ENCODE peak calls at places on chromosomes 11 and 22, in six cellular contexts. B is NCI-H345; N is effector memory CD8-positive, alpha-beta T cell; M is GM10248; A is effector CD4-positive, alpha-beta T cell; O is amniotic epithelial cell. I is an unnamed sample.
A peak's percentile ranks its signal among the peaks of the same experiment; 100 is the strongest.

GRCh38 chr11:11389238-11389637 is 36.2 kb upstream of the CSNK2A3 start:
- DNase-seq in B (no peak), N (no peak), M (no peak), A (no peak), O (no peak), I (no peak)

GRCh38 chr11:8717876-8718753 is 35.5 kb downstream of the RPL27A start:
- DNase-seq in B (no peak), N (no peak), M (peak; percentile 62), A (no peak), O (peak; percentile 90), I (no peak)

GRCh38 chr22:41857160-41857859 is 24.4 kb downstream of the SREBF2 start:
- DNase-seq in B (peak; percentile 10), N (peak; percentile 70), M (peak; percentile 62), A (peak; percentile 63), O (peak; percentile 50), I (peak; percentile 23)

GRCh38 chr22:43241138-43241597 is 54.2 kb upstream of the TTLL12 start:
- DNase-seq in B (no peak), N (no peak), M (no peak), A (no peak), O (no peak), I (no peak)

GRCh38 chr11:44726278-44727113 is at the start of gene TSPAN18:
- DNase-seq in B (peak; percentile 23), N (peak; percentile 28), M (peak; percentile 86), A (peak; percentile 19), O (no peak), I (no peak)

GRCh38 chr11:106974831-106975230 is 43.4 kb downstream of the GUCY1A2 start:
- DNase-seq in B (no peak), N (no peak), M (no peak), A (no peak), O (no peak), I (no peak)

GRCh38 chr11:110432713-110433392 is 3.1 kb downstream of the FDX1 start:
- DNase-seq in B (no peak), N (no peak), M (no peak), A (no peak), O (peak; percentile 49), I (no peak)

GRCh38 chr22:25054943-25055511 is 102.5 kb downstream of the KIAA1671 start:
- DNase-seq in B (no peak), N (peak; percentile 28), M (no peak), A (no peak), O (no peak), I (peak; percentile 70)

GRCh38 chr11:125591659-125592304 is 870 bp upstream of the STT3A start:
- DNase-seq in B (peak; percentile 53), N (no peak), M (peak; percentile 41), A (peak; percentile 27), O (peak; percentile 23), I (peak; percentile 24)

GRCh38 chr22:27097933-27098332 is 440.5 kb downstream of the MIAT start:
- DNase-seq in B (no peak), N (no peak), M (no peak), A (no peak), O (no peak), I (no peak)

GRCh38 chr11:12761029-12761428 is 86.8 kb downstream of the TEAD1 start:
- DNase-seq in B (no peak), N (no peak), M (no peak), A (no peak), O (peak; percentile 55), I (no peak)

GRCh38 chr11:116122697-116123472 is 618.7 kb upstream of the CADM1 start:
- DNase-seq in B (no peak), N (no peak), M (no peak), A (no peak), O (no peak), I (no peak)

GRCh38 chr11:111155021-111155420 is 90.5 kb upstream of the POU2AF2 start:
- DNase-seq in B (no peak), N (no peak), M (no peak), A (no peak), O (peak; percentile 42), I (no peak)

GRCh38 chr22:24068377-24068680 is 57.2 kb downstream of the CABIN1 start:
- DNase-seq in B (no peak), N (no peak), M (no peak), A (no peak), O (no peak), I (no peak)

GRCh38 chr11:61378713-61379313 is 13.6 kb upstream of the TMEM216 start:
- DNase-seq in B (no peak), N (no peak), M (no peak), A (no peak), O (peak; percentile 96), I (no peak)

GRCh38 chr11:73521621-73522020 is 76.3 kb downstream of the FAM168A start:
- DNase-seq in B (peak; percentile 2), N (no peak), M (no peak), A (no peak), O (peak; percentile 45), I (no peak)

GRCh38 chr11:16977136-16978020 is 36.8 kb downstream of the PLEKHA7 start:
- DNase-seq in B (no peak), N (no peak), M (no peak), A (no peak), O (no peak), I (no peak)

GRCh38 chr11:74418509-74418895 is 20.3 kb upstream of the PGM2L1 start:
- DNase-seq in B (peak; percentile 32), N (no peak), M (no peak), A (no peak), O (peak; percentile 48), I (peak; percentile 66)

GRCh38 chr11:116415095-116415494 is 357.7 kb downstream of the BUD13 start:
- DNase-seq in B (peak; percentile 24), N (no peak), M (no peak), A (no peak), O (peak; percentile 6), I (peak; percentile 10)

GRCh38 chr11:7555067-7555699 is 41.4 kb downstream of the PPFIBP2 start:
- DNase-seq in B (no peak), N (no peak), M (no peak), A (no peak), O (peak; percentile 53), I (no peak)

GRCh38 chr11:15918212-15918611 is 438.1 kb downstream of the SOX6 start:
- DNase-seq in B (peak; percentile 97), N (no peak), M (no peak), A (no peak), O (no peak), I (peak; percentile 69)

GRCh38 chr11:64684357-64684756 is 38.6 kb downstream of the NRXN2 start:
- DNase-seq in B (no peak), N (no peak), M (no peak), A (no peak), O (no peak), I (no peak)

GRCh38 chr11:70411713-70412452 is 13.6 kb downstream of the CTTN start:
- DNase-seq in B (no peak), N (no peak), M (no peak), A (no peak), O (no peak), I (no peak)

GRCh38 chr11:126129681-126130671 is 67.3 kb upstream of the CDON start:
- DNase-seq in B (peak; percentile 81), N (no peak), M (no peak), A (no peak), O (peak; percentile 67), I (peak; percentile 95)

GRCh38 chr11:77411238-77411637 is 62.7 kb downstream of the PAK1 start:
- DNase-seq in B (no peak), N (peak; percentile 9), M (peak; percentile 28), A (no peak), O (peak; percentile 11), I (no peak)

GRCh38 chr11:97332271-97332670 is 942.5 kb downstream of the JRKL start:
- DNase-seq in B (peak; percentile 43), N (no peak), M (no peak), A (no peak), O (no peak), I (no peak)

GRCh38 chr11:97909544-97910394 is 1111.0 kb upstream of the CNTN5 start:
- DNase-seq in B (no peak), N (no peak), M (no peak), A (no peak), O (peak; percentile 61), I (no peak)

I was measured in DMS79.